ENCODE peak calls at places on chromosomes 13 and 19, in six cellular contexts. M is CD8-positive, alpha-beta memory T cell; S is MCF 10A; K is AG04450; J is HS-27A; A is upper lobe of right lung. I is an unnamed sample.

GRCh38 chr19:29685326-29685725 is 20.1 kb downstream of the PLEKHF1 start:
- DNase-seq in M (no peak), S (peak), J (no peak), A (no peak), K (no peak), I (no peak)

GRCh38 chr19:9966024-9966423 is 29.7 kb upstream of the OLFM2 start:
- DNase-seq in A (no peak), M (no peak), K (no peak), S (no peak), J (no peak), I (no peak)

GRCh38 chr19:12974301-12975220 is 5.2 kb downstream of the DAND5 start:
- DNase-seq in J (no peak), A (no peak), K (no peak), M (no peak), S (no peak), I (no peak)

GRCh38 chr13:30065181-30065580 is 214.8 kb upstream of the UBL3 start:
- DNase-seq in M (no peak), J (no peak), S (no peak), K (no peak), A (no peak), I (no peak)

GRCh38 chr19:45142728-45143115 is 18.1 kb downstream of the NKPD1 start:
- DNase-seq in S (no peak), J (no peak), K (no peak), A (no peak), M (no peak), I (no peak)

GRCh38 chr13:53460776-53461175 is 432.2 kb downstream of the OLFM4 start:
- DNase-seq in S (no peak), A (no peak), K (no peak), M (no peak), J (no peak), I (no peak)

GRCh38 chr13:97367427-97367826 is 66.5 kb upstream of the RAP2A start:
- DNase-seq in K (peak), J (no peak), M (no peak), A (no peak), S (peak), I (peak)

GRCh38 chr19:48145596-48146254 is 24.4 kb downstream of the LIG1 start:
- DNase-seq in S (no peak), A (no peak), J (no peak), K (no peak), M (no peak), I (no peak)

I was measured in hepatocyte.